ENCODE peak calls at places on chromosomes 11 and 22, in nine cellular contexts. One of them, this sample, is unnamed. For H3K79me2, the result is how much of the 10 kb centered on the place peaks cover.

GRCh38 chr22:46107089-46107664 is 43.1 kb upstream of the PPARA start:
- DNase-seq in OCI-LY7: no peak
- DNase-seq in PC-3: no peak
- DNase-seq in GM23338: no peak
- DNase-seq in neural progenitor cell: no peak
- DNase-seq in GM23248: peak
- DNase-seq in hepatocyte: no peak
- DNase-seq in DND-41: no peak
- DNase-seq in fibroblast of lung: no peak
- DNase-seq in this sample: no peak

GRCh38 chr11:112355726-112356125 is 95.1 kb upstream of the PLET1 start:
- DNase-seq in neural progenitor cell: peak
- DNase-seq in PC-3: peak
- DNase-seq in DND-41: peak
- DNase-seq in GM23248: peak
- DNase-seq in hepatocyte: peak
- DNase-seq in fibroblast of lung: peak
- DNase-seq in OCI-LY7: no peak
- DNase-seq in GM23338: peak
- DNase-seq in this sample: peak

GRCh38 chr11:34345012-34345804 is 12.6 kb downstream of the ABTB2 start:
- DNase-seq in fibroblast of lung: peak
- DNase-seq in hepatocyte: peak
- DNase-seq in GM23248: peak
- DNase-seq in PC-3: peak
- DNase-seq in neural progenitor cell: no peak
- DNase-seq in DND-41: no peak
- DNase-seq in OCI-LY7: no peak
- DNase-seq in GM23338: no peak
- DNase-seq in this sample: peak

GRCh38 chr22:22787805-22788459 is 99.7 kb upstream of the IGLL5 start:
- DNase-seq in fibroblast of lung: peak
- DNase-seq in OCI-LY7: peak
- DNase-seq in GM23338: peak
- DNase-seq in GM23248: peak
- DNase-seq in DND-41: peak
- DNase-seq in hepatocyte: peak
- DNase-seq in PC-3: peak
- DNase-seq in neural progenitor cell: peak
- DNase-seq in this sample: peak

GRCh38 chr11:64152841-64153691 is 12.8 kb downstream of the MACROD1 start:
- DNase-seq in neural progenitor cell: peak
- DNase-seq in DND-41: peak
- DNase-seq in OCI-LY7: peak
- DNase-seq in GM23248: peak
- DNase-seq in PC-3: peak
- DNase-seq in fibroblast of lung: no peak
- DNase-seq in hepatocyte: peak
- DNase-seq in GM23338: peak
- DNase-seq in this sample: no peak

GRCh38 chr22:17257578-17257977 is 38.3 kb upstream of the ADA2 start:
- DNase-seq in GM23338: peak
- DNase-seq in neural progenitor cell: peak
- DNase-seq in DND-41: no peak
- DNase-seq in fibroblast of lung: no peak
- DNase-seq in hepatocyte: no peak
- DNase-seq in OCI-LY7: peak
- DNase-seq in GM23248: no peak
- DNase-seq in PC-3: no peak
- DNase-seq in this sample: no peak

GRCh38 chr11:115197031-115197430 is 307.2 kb downstream of the CADM1 start:
- DNase-seq in neural progenitor cell: no peak
- DNase-seq in GM23338: no peak
- DNase-seq in PC-3: no peak
- DNase-seq in GM23248: no peak
- DNase-seq in hepatocyte: no peak
- DNase-seq in DND-41: no peak
- DNase-seq in OCI-LY7: no peak
- DNase-seq in fibroblast of lung: peak
- DNase-seq in this sample: no peak

GRCh38 chr22:21731503-21731902 is 4.1 kb downstream of the YPEL1 start:
- DNase-seq in GM23248: no peak
- DNase-seq in PC-3: no peak
- DNase-seq in neural progenitor cell: no peak
- DNase-seq in OCI-LY7: no peak
- DNase-seq in hepatocyte: no peak
- DNase-seq in fibroblast of lung: no peak
- DNase-seq in GM23338: no peak
- DNase-seq in DND-41: no peak
- DNase-seq in this sample: no peak

GRCh38 chr11:2175659-2176058 is 4.0 kb upstream of the TH start:
- DNase-seq in PC-3: peak
- DNase-seq in GM23338: no peak
- DNase-seq in GM23248: peak
- DNase-seq in neural progenitor cell: no peak
- DNase-seq in hepatocyte: no peak
- DNase-seq in OCI-LY7: no peak
- DNase-seq in DND-41: no peak
- DNase-seq in fibroblast of lung: peak
- DNase-seq in this sample: no peak

GRCh38 chr22:20918663-20919220 is 1.5 kb downstream of the CRKL start:
- DNase-seq in neural progenitor cell: peak
- DNase-seq in GM23338: no peak
- DNase-seq in GM23248: peak
- DNase-seq in fibroblast of lung: no peak
- DNase-seq in OCI-LY7: no peak
- DNase-seq in DND-41: peak
- DNase-seq in PC-3: no peak
- DNase-seq in hepatocyte: peak
- DNase-seq in this sample: no peak

DNA sequence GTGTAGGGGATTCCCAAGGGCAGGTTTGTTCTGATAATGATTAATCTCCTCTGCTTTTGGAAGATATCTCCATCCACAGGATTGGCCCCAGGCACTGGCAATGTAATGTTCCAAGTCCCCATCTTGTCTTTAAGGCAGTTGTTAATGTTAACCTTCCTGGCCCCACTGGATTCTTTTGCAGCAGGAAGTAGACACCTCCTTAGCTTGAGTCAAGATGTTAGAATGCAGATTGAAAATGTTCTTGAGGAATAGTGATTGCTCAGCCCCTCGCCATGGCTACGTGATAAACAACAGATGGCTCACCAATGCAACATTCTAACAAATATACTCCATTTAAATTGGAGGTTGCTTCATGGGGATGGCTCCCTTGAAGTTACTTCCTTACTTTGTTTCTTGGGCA is 7.3 kb downstream of the HEPHL1 start:
- DNase-seq in DND-41: no peak
- DNase-seq in hepatocyte: peak
- DNase-seq in GM23338: no peak
- DNase-seq in OCI-LY7: no peak
- DNase-seq in PC-3: peak
- DNase-seq in GM23248: peak
- DNase-seq in fibroblast of lung: peak
- DNase-seq in neural progenitor cell: no peak
- DNase-seq in this sample: no peak
- H3K79me2 ChIP-seq in DND-41: under half
- H3K79me2 ChIP-seq in hepatocyte: under half
- H3K79me2 ChIP-seq in GM23338: under half
- H3K79me2 ChIP-seq in OCI-LY7: under half
- H3K79me2 ChIP-seq in PC-3: under half
- H3K79me2 ChIP-seq in GM23248: under half
- H3K79me2 ChIP-seq in fibroblast of lung: under half
- H3K79me2 ChIP-seq in neural progenitor cell: under half
- H3K79me2 ChIP-seq in this sample: under half

GRCh38 chr11:83625336-83625735 is 339.2 kb upstream of the CCDC90B start:
- DNase-seq in hepatocyte: no peak
- DNase-seq in neural progenitor cell: no peak
- DNase-seq in PC-3: no peak
- DNase-seq in GM23338: no peak
- DNase-seq in fibroblast of lung: no peak
- DNase-seq in OCI-LY7: no peak
- DNase-seq in GM23248: no peak
- DNase-seq in DND-41: no peak
- DNase-seq in this sample: no peak

GRCh38 chr11:83629775-83630174 is 343.6 kb upstream of the CCDC90B start:
- DNase-seq in PC-3: no peak
- DNase-seq in GM23248: no peak
- DNase-seq in DND-41: no peak
- DNase-seq in OCI-LY7: no peak
- DNase-seq in hepatocyte: no peak
- DNase-seq in fibroblast of lung: no peak
- DNase-seq in GM23338: no peak
- DNase-seq in neural progenitor cell: no peak
- DNase-seq in this sample: no peak

GRCh38 chr11:83628622-83629347 is 342.6 kb upstream of the CCDC90B start:
- DNase-seq in GM23338: no peak
- DNase-seq in fibroblast of lung: no peak
- DNase-seq in neural progenitor cell: no peak
- DNase-seq in hepatocyte: no peak
- DNase-seq in DND-41: no peak
- DNase-seq in GM23248: no peak
- DNase-seq in PC-3: no peak
- DNase-seq in OCI-LY7: no peak
- DNase-seq in this sample: no peak
- H2AFZ ChIP-seq in GM23338: no peak
- H2AFZ ChIP-seq in fibroblast of lung: no peak
- H2AFZ ChIP-seq in neural progenitor cell: no peak
- H2AFZ ChIP-seq in hepatocyte: no peak
- H2AFZ ChIP-seq in DND-41: no peak
- H2AFZ ChIP-seq in GM23248: no peak
- H2AFZ ChIP-seq in PC-3: no peak
- H2AFZ ChIP-seq in OCI-LY7: no peak
- H2AFZ ChIP-seq in this sample: no peak

GRCh38 chr22:39635719-39636118 is 65.2 kb downstream of the CACNA1I start:
- DNase-seq in GM23338: no peak
- DNase-seq in neural progenitor cell: peak
- DNase-seq in OCI-LY7: no peak
- DNase-seq in GM23248: peak
- DNase-seq in DND-41: no peak
- DNase-seq in fibroblast of lung: no peak
- DNase-seq in hepatocyte: no peak
- DNase-seq in PC-3: no peak
- DNase-seq in this sample: no peak
- H3K27ac ChIP-seq in GM23338: no peak
- H3K27ac ChIP-seq in neural progenitor cell: no peak
- H3K27ac ChIP-seq in OCI-LY7: no peak
- H3K27ac ChIP-seq in GM23248: no peak
- H3K27ac ChIP-seq in DND-41: no peak
- H3K27ac ChIP-seq in fibroblast of lung: no peak
- H3K27ac ChIP-seq in hepatocyte: no peak
- H3K27ac ChIP-seq in PC-3: no peak
- H3K27ac ChIP-seq in this sample: peak

GRCh38 chr22:24282401-24282800 is 11.8 kb downstream of the SPECC1L start:
- DNase-seq in PC-3: peak
- DNase-seq in neural progenitor cell: no peak
- DNase-seq in DND-41: no peak
- DNase-seq in GM23248: no peak
- DNase-seq in GM23338: no peak
- DNase-seq in OCI-LY7: no peak
- DNase-seq in fibroblast of lung: no peak
- DNase-seq in hepatocyte: no peak
- DNase-seq in this sample: no peak
- H3K79me2 ChIP-seq in PC-3: half or more
- H3K79me2 ChIP-seq in neural progenitor cell: half or more
- H3K79me2 ChIP-seq in DND-41: half or more
- H3K79me2 ChIP-seq in GM23248: half or more
- H3K79me2 ChIP-seq in GM23338: half or more
- H3K79me2 ChIP-seq in OCI-LY7: half or more
- H3K79me2 ChIP-seq in fibroblast of lung: half or more
- H3K79me2 ChIP-seq in hepatocyte: half or more
- H3K79me2 ChIP-seq in this sample: half or more

DNA sequence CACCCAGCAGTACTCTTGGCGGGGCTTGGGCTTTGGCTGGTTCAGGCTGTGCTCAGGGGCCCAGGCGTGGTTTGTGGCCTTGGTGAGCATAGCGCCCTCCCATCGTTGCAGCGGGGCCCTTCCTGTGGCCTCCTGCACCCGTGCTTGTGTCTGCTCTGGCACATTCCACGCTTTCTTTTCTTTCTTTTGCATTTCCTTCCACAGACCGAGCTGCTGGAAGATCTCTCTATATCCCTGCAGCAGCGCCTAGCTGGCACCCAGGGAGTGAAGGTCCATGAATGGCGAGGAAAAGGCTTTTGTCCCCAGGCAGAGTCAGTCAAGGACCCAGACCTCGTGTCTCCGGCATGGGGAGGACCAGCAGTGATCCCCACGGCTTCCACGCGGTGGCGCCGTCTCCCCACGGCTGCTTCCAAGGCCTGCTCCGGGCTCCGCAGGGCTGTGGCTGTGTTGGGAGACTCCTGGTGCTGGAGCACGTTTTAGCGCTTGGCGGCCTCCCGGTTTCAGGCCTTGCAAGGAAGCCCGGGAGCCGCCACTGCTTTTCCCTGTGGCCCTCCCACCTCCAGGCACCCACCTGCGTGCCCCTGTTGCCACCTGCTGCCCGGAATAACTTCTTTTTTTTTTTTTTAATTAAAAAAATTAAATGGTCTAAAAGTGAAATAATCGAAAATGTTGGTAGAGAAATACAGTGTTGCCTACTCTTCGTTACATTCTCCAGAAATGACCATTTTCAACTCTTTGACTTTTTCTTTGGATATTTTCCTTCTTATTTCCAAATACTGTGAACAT is 28.5 kb downstream of the GLB1L2 start:
- DNase-seq in neural progenitor cell: peak
- DNase-seq in GM23248: peak
- DNase-seq in PC-3: peak
- DNase-seq in GM23338: peak
- DNase-seq in fibroblast of lung: peak
- DNase-seq in DND-41: peak
- DNase-seq in hepatocyte: peak
- DNase-seq in OCI-LY7: peak
- DNase-seq in this sample: peak
- H2AFZ ChIP-seq in neural progenitor cell: peak
- H2AFZ ChIP-seq in GM23248: no peak
- H2AFZ ChIP-seq in PC-3: peak
- H2AFZ ChIP-seq in GM23338: peak
- H2AFZ ChIP-seq in fibroblast of lung: no peak
- H2AFZ ChIP-seq in DND-41: no peak
- H2AFZ ChIP-seq in hepatocyte: no peak
- H2AFZ ChIP-seq in OCI-LY7: no peak
- H2AFZ ChIP-seq in this sample: no peak

GRCh38 chr11:110299006-110299785 is 2.8 kb upstream of the RDX start:
- DNase-seq in hepatocyte: no peak
- DNase-seq in neural progenitor cell: no peak
- DNase-seq in GM23338: no peak
- DNase-seq in OCI-LY7: no peak
- DNase-seq in PC-3: no peak
- DNase-seq in DND-41: no peak
- DNase-seq in GM23248: no peak
- DNase-seq in fibroblast of lung: no peak
- DNase-seq in this sample: no peak
- H3K27ac ChIP-seq in hepatocyte: peak
- H3K27ac ChIP-seq in neural progenitor cell: no peak
- H3K27ac ChIP-seq in GM23338: no peak
- H3K27ac ChIP-seq in OCI-LY7: no peak
- H3K27ac ChIP-seq in PC-3: peak
- H3K27ac ChIP-seq in DND-41: no peak
- H3K27ac ChIP-seq in GM23248: no peak
- H3K27ac ChIP-seq in fibroblast of lung: no peak
- H3K27ac ChIP-seq in this sample: no peak

This sample was measured in HCT116.